ENCODE peak calls at places on chromosomes 1 and 21, in eight cellular contexts. C, W, J, E, L, F, Q and A are unnamed samples.

GRCh38 chr1:82775402-82776000 is 974.8 kb downstream of the ADGRL2 start:
- DNase-seq in F (no peak), W (no peak), J (no peak), C (peak), Q (peak), L (peak), E (no peak), A (no peak)

GRCh38 chr21:27536319-27536718 is 569.4 kb upstream of the ADAMTS5 start:
- DNase-seq in L (no peak), Q (no peak), F (no peak), E (no peak), J (no peak), C (no peak), W (no peak), A (no peak)

GRCh38 chr1:53448241-53448841 is 10.9 kb upstream of the DMRTB1 start:
- DNase-seq in C (no peak), L (no peak), Q (no peak), W (no peak), E (no peak), J (no peak), F (no peak), A (no peak)

GRCh38 chr1:161958425-161958824 is 65.2 kb downstream of the OLFML2B start:
- DNase-seq in F (no peak), J (no peak), E (no peak), Q (no peak), W (no peak), C (no peak), L (no peak), A (no peak)

GRCh38 chr1:22228074-22228473 is 85.2 kb upstream of the WNT4 start:
- DNase-seq in C (no peak), J (no peak), L (no peak), Q (no peak), F (no peak), E (no peak), W (no peak), A (no peak)

GRCh38 chr1:16032388-16033100 is 10.7 kb downstream of the CLCNKA start:
- DNase-seq in L (peak), C (peak), F (peak), W (peak), Q (peak), E (peak), J (no peak), A (peak)

GRCh38 chr1:67599085-67599484 is 85.9 kb upstream of the GADD45A start:
- DNase-seq in J (no peak), W (no peak), Q (no peak), L (no peak), E (peak), C (no peak), F (no peak), A (no peak)

GRCh38 chr1:12619396-12620141 is 1.6 kb upstream of the DHRS3 start:
- DNase-seq in C (peak), F (peak), E (peak), Q (peak), J (peak), L (peak), W (peak), A (no peak)

GRCh38 chr1:53878492-53879105 is 11.0 kb downstream of the YIPF1 start:
- DNase-seq in E (peak), F (peak), C (no peak), L (no peak), J (no peak), Q (no peak), W (no peak), A (no peak)

GRCh38 chr1:230230273-230230672 is 163.2 kb downstream of the GALNT2 start:
- DNase-seq in Q (no peak), W (no peak), L (no peak), E (no peak), C (no peak), J (no peak), F (no peak), A (no peak)